ENCODE peak calls at places on chromosome 13, in eight cellular contexts. G is heart right ventricle, I is T follicular helper cell, T is pons, A is hepatocyte, C is AG09319, X is left colon, V is GM12865. P is an unnamed sample.

GRCh38 chr13:37651891-37652290 is 53.3 kb upstream of the POSTN start:
- DNase-seq in G (no peak), I (no peak), T (no peak), A (no peak), C (no peak), X (no peak), V (no peak), P (no peak)

GRCh38 chr13:91368676-91369425 is 21.4 kb downstream of the MIR17HG start:
- DNase-seq in G (no peak), I (no peak), T (no peak), A (no peak), C (no peak), X (no peak), V (no peak), P (no peak)

GRCh38 chr13:111514646-111515617 is 194.5 kb downstream of the TEX29 start:
- DNase-seq in G (no peak), I (no peak), T (no peak), A (no peak), C (no peak), X (no peak), V (no peak), P (no peak)

GRCh38 chr13:30884543-30884942 is 21.5 kb upstream of the MEDAG start:
- DNase-seq in G (no peak), I (no peak), T (no peak), A (no peak), C (no peak), X (no peak), V (no peak), P (no peak)

GRCh38 chr13:40442826-40443225 is 223.6 kb downstream of the FOXO1 start:
- DNase-seq in G (no peak), I (no peak), T (no peak), A (no peak), C (no peak), X (no peak), V (no peak), P (no peak)

GRCh38 chr13:95115525-95115924 is 185.7 kb downstream of the ABCC4 start:
- DNase-seq in G (no peak), I (no peak), T (no peak), A (peak; percentile 61), C (no peak), X (no peak), V (no peak), P (no peak)

GRCh38 chr13:46751811-46752635 is 44.9 kb downstream of the ESD start:
- DNase-seq in G (no peak), I (no peak), T (peak; percentile 50), A (no peak), C (no peak), X (no peak), V (peak; percentile 43), P (peak; percentile 68)

GRCh38 chr13:101049166-101049850 is 367.0 kb downstream of the NALCN start:
- DNase-seq in G (no peak), I (no peak), T (no peak), A (no peak), C (no peak), X (no peak), V (no peak), P (no peak)

GRCh38 chr13:81142306-81142999 is 801.5 kb upstream of the SPRY2 start:
- DNase-seq in G (no peak), I (no peak), T (no peak), A (no peak), C (no peak), X (no peak), V (no peak), P (no peak)

GRCh38 chr13:24557121-24557520 is 44.5 kb upstream of the PARP4 start:
- DNase-seq in G (no peak), I (no peak), T (no peak), A (no peak), C (no peak), X (no peak), V (no peak), P (no peak)